ENCODE peak calls at places on chromosomes 4 and X, in nine cellular contexts. R, Y, S, K, P, N, L, C and U are unnamed samples.

GRCh38 chr4:108166038-108166437 is 2.7 kb downstream of the LEF1 start:
- DNase-seq in R (no peak), Y (no peak), S (no peak), K (no peak), P (no peak), N (no peak), L (no peak), C (no peak), U (no peak)

GRCh38 chrX:136933617-136934145 is 53.2 kb upstream of the RBMX start:
- DNase-seq in R (no peak), Y (peak; percentile 78), S (no peak), K (peak; percentile 71), P (no peak), N (peak; percentile 30), L (no peak), C (no peak), U (no peak)

GRCh38 chr4:26127001-26127400 is 193.8 kb upstream of the RBPJ start:
- DNase-seq in R (no peak), Y (no peak), S (no peak), K (no peak), P (no peak), N (no peak), L (no peak), C (no peak), U (no peak)

GRCh38 chr4:68347845-68348244 is 2.0 kb downstream of the YTHDC1 start:
- DNase-seq in R (no peak), Y (no peak), S (no peak), K (no peak), P (no peak), N (no peak), L (no peak), C (no peak), U (no peak)

GRCh38 chrX:78643106-78643505 is 16.0 kb downstream of the RTL3 start:
- DNase-seq in R (no peak), Y (no peak), S (no peak), K (no peak), P (no peak), N (no peak), L (no peak), C (no peak), U (no peak)

GRCh38 chr4:134421734-134422133 is 220.1 kb upstream of the PABPC4L start:
- DNase-seq in R (no peak), Y (no peak), S (no peak), K (no peak), P (no peak), N (no peak), L (no peak), C (no peak), U (no peak)

GRCh38 chrX:39477438-39478120 is 620.2 kb downstream of the BCOR start:
- DNase-seq in R (peak; percentile 68), Y (no peak), S (peak; percentile 22), K (peak; percentile 91), P (peak; percentile 59), N (peak; percentile 34), L (no peak), C (no peak), U (no peak)

GRCh38 chrX:30794497-30794896 is 94.6 kb downstream of the TAB3 start:
- DNase-seq in R (no peak), Y (no peak), S (no peak), K (no peak), P (no peak), N (no peak), L (no peak), C (no peak), U (no peak)

GRCh38 chr4:8819019-8819418 is 52.6 kb downstream of the HMX1 start:
- DNase-seq in R (peak; percentile 18), Y (no peak), S (no peak), K (no peak), P (no peak), N (no peak), L (peak; percentile 30), C (no peak), U (no peak)

GRCh38 chr4:139552908-139553307 is 3.1 kb downstream of the SETD7 start:
- DNase-seq in R (no peak), Y (no peak), S (no peak), K (peak; percentile 67), P (no peak), N (no peak), L (no peak), C (no peak), U (no peak)
- H3K4me1 ChIP-seq in R (peaks cover 62% of the 10 kb centered on the region), Y (peaks cover 29% of the 10 kb centered on the region), S (no peaks in the 10 kb centered on the region), K (peaks cover 18% of the 10 kb centered on the region), P (no peaks in the 10 kb centered on the region), N (no peaks in the 10 kb centered on the region), L (peaks cover 21% of the 10 kb centered on the region), C (peaks cover 19% of the 10 kb centered on the region), U (peaks cover 7% of the 10 kb centered on the region)

DNA sequence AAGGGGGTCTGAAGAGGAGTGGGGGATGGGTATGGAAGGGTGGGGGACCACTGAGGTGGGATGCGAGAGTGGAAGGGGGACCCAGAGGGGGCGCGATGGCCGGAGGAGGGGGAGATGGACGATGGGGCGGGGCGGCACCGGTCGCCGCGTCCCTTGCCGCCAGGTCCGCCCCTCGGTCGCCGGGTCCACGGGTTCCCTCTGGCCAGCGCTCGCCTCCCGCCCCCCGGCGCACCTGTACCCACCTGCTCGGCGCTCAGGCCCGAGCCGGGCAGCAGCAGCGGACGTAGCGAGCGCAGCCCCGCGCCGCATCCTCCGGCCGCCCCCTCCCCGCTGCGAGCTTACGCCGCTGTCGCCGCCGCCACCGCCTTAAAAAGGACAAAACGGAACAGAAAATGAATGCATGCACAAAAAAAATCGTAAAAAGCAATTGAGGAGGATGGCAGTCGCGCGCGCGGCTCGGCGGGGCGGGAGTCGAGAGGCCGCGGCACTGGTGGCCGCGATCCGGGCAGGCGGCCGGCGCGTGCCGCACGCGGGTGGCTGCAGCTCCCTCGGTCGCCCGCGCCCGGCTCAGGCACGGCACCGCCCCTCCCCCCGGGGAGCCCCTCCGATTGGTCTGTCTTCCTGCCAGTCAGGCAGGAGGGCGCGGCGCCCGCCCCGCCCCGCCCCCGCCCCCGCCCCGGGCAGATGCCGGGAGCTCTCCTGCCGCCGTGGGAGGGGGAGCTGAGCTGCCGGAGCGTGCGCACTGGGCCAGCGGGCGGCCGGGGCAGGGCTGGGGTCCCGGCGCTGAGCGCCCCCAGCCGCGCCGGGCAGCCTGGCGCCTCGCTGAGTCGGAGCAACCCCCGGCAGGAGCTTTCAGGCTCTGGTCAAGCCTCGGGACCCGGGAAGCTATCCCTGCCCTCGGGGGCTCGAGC is at the start of gene JAKMIP1:
- DNase-seq in R (peak; percentile 61), Y (peak; percentile 5), S (peak; percentile 83), K (peak; percentile 85), P (peak; percentile 60), N (peak; percentile 42), L (peak; percentile 85), C (peak; percentile 85), U (no peak)
- H3K4me3 ChIP-seq in R (peak within 1 kb of the TSS; percentile 54), Y (no peak within 1 kb of the TSS), S (peak within 1 kb of the TSS; percentile 42), K (peak within 1 kb of the TSS; percentile 21), P (peak within 1 kb of the TSS; percentile 16), N (peak within 1 kb of the TSS; percentile 18), L (peak within 1 kb of the TSS; percentile 34), C (peak within 1 kb of the TSS; percentile 48), U (peak within 1 kb of the TSS; percentile 34)

GRCh38 chr4:168759321-168759720 is 250.7 kb downstream of the CBR4 start:
- DNase-seq in R (no peak), Y (no peak), S (no peak), K (no peak), P (no peak), N (no peak), L (no peak), C (no peak), U (no peak)

GRCh38 chr4:168757500-168757899 is 252.6 kb downstream of the CBR4 start:
- DNase-seq in R (no peak), Y (no peak), S (no peak), K (no peak), P (no peak), N (no peak), L (no peak), C (no peak), U (no peak)

GRCh38 chr4:168759959-168760527 is 250.0 kb downstream of the CBR4 start:
- DNase-seq in R (no peak), Y (no peak), S (no peak), K (peak; percentile 57), P (peak; percentile 68), N (no peak), L (no peak), C (no peak), U (no peak)

GRCh38 chr4:168751263-168752225 is 254.7 kb downstream of the PALLD start:
- DNase-seq in R (no peak), Y (no peak), S (no peak), K (no peak), P (no peak), N (no peak), L (no peak), C (no peak), U (no peak)

GRCh38 chr4:168755643-168756482 is 254.2 kb downstream of the CBR4 start:
- DNase-seq in R (no peak), Y (no peak), S (no peak), K (no peak), P (no peak), N (no peak), L (no peak), C (no peak), U (no peak)
- H3K4me1 ChIP-seq in R (peaks cover 8% of the 10 kb centered on the region), Y (no peaks in the 10 kb centered on the region), S (no peaks in the 10 kb centered on the region), K (peaks cover 6% of the 10 kb centered on the region), P (no peaks in the 10 kb centered on the region), N (no peaks in the 10 kb centered on the region), L (no peaks in the 10 kb centered on the region), C (no peaks in the 10 kb centered on the region), U (peaks cover 35% of the 10 kb centered on the region)

GRCh38 chr4:98557497-98557896 is 100.9 kb downstream of the TSPAN5 start:
- DNase-seq in R (no peak), Y (no peak), S (no peak), K (no peak), P (no peak), N (no peak), L (no peak), C (no peak), U (no peak)

GRCh38 chr4:98556451-98556850 is 102.0 kb downstream of the TSPAN5 start:
- DNase-seq in R (no peak), Y (no peak), S (no peak), K (no peak), P (no peak), N (no peak), L (no peak), C (no peak), U (no peak)

GRCh38 chr4:98558770-98559169 is 99.6 kb downstream of the TSPAN5 start:
- DNase-seq in R (no peak), Y (peak; percentile 89), S (no peak), K (no peak), P (no peak), N (no peak), L (no peak), C (no peak), U (no peak)

GRCh38 chr4:98558366-98558765 is 100.0 kb downstream of the TSPAN5 start:
- DNase-seq in R (no peak), Y (peak; percentile 78), S (no peak), K (no peak), P (no peak), N (no peak), L (no peak), C (no peak), U (no peak)

DNA sequence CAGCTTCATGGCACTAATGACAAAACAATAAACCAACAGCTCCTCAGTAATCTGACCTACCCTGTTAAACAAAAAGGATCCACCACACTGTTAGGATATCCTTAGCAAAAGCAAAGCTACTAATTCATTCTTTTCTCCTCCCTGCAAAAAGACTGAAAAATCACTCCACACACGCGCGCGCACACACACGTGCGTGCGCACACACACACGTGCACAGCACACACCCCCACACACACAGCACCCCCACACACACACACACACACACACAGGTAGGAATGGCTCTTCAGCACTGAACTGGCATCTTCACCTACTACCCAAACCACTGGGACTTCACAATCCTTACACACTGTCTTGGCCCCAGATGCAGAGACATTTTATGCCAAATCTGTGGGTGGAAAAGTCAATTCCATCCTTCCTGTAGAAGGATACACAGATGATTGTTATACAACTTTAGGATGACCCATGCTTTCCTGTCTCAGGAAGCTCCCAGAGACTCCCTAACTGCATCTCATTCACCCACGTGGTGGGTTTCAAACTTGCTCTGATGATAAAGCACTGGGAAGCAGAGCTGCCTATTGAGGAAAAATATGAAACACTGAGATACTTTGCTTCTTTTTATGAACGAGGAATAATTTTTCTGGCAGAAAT is 102.5 kb downstream of the TSPAN5 start:
- DNase-seq in R (no peak), Y (no peak), S (no peak), K (no peak), P (no peak), N (no peak), L (no peak), C (no peak), U (no peak)
- H3K4me3 ChIP-seq in R (no peak overlapping the region), Y (no peak overlapping the region), S (no peak overlapping the region), K (no peak overlapping the region), P (no peak overlapping the region), N (no peak overlapping the region), L (no peak overlapping the region), C (no peak overlapping the region), U (no peak overlapping the region)